ENCODE peak calls at places on chromosomes 13 and 19, in four cellular contexts. C, O, L and Z are unnamed samples.

GRCh38 chr13:23750383-23751121 is 138.6 kb downstream of the MIPEP start:
- DNase-seq in C (no peak), O (no peak), L (no peak), Z (no peak)

GRCh38 chr13:30829145-30829544 is 76.9 kb upstream of the MEDAG start:
- DNase-seq in C (peak), O (no peak), L (peak), Z (no peak)

GRCh38 chr19:58409010-58409790 is 751 bp downstream of the ZNF584 start:
- DNase-seq in C (peak), O (no peak), L (no peak), Z (peak)

GRCh38 chr13:33087091-33087490 is 70.9 kb downstream of the KL start:
- DNase-seq in C (no peak), O (no peak), L (no peak), Z (no peak)

GRCh38 chr13:25775275-25775674 is 276.5 kb downstream of the SHISA2 start:
- DNase-seq in C (no peak), O (no peak), L (no peak), Z (no peak)

GRCh38 chr13:38308736-38309135 is 40.9 kb upstream of the UFM1 start:
- DNase-seq in C (no peak), O (no peak), L (no peak), Z (no peak)

GRCh38 chr13:100069278-100069677 is 19.6 kb upstream of the PCCA start:
- DNase-seq in C (no peak), O (no peak), L (no peak), Z (no peak)

GRCh38 chr13:109389892-109390345 is 396.5 kb downstream of the IRS2 start:
- DNase-seq in C (no peak), O (no peak), L (no peak), Z (no peak)

GRCh38 chr13:26017932-26018690 is 33.7 kb downstream of the SHISA2 start:
- DNase-seq in C (no peak), O (no peak), L (no peak), Z (no peak)

GRCh38 chr13:50693755-50694154 is 149.7 kb downstream of the DLEU7 start:
- DNase-seq in C (no peak), O (no peak), L (no peak), Z (peak)

GRCh38 chr13:24680258-24680920 is at the start of gene ATP12A:
- DNase-seq in C (no peak), O (no peak), L (no peak), Z (peak)

GRCh38 chr13:43170497-43170896 is 147.1 kb downstream of the DNAJC15 start:
- DNase-seq in C (no peak), O (no peak), L (no peak), Z (no peak)

GRCh38 chr13:20721454-20722357 is 18.2 kb downstream of the IL17D start:
- DNase-seq in C (no peak), O (peak), L (no peak), Z (peak)

GRCh38 chr19:4278010-4278409 is 1.1 kb upstream of the SHD start:
- DNase-seq in C (no peak), O (no peak), L (no peak), Z (no peak)

GRCh38 chr19:33417751-33418150 is 44.2 kb downstream of the CEBPG start:
- DNase-seq in C (no peak), O (no peak), L (no peak), Z (no peak)

GRCh38 chr13:45055902-45056648 is 64.2 kb upstream of the GTF2F2 start:
- DNase-seq in C (no peak), O (peak), L (no peak), Z (no peak)

GRCh38 chr19:5023128-5023571 is 54.2 kb downstream of the KDM4B start:
- DNase-seq in C (no peak), O (no peak), L (no peak), Z (no peak)

GRCh38 chr19:50478901-50479715 is 2.5 kb upstream of the GARIN5A start:
- DNase-seq in C (peak), O (peak), L (peak), Z (peak)

GRCh38 chr13:41746259-41746658 is 214.7 kb downstream of the VWA8 start:
- DNase-seq in C (no peak), O (no peak), L (no peak), Z (no peak)

GRCh38 chr13:33409673-33410072 is 124.1 kb upstream of the STARD13 start:
- DNase-seq in C (no peak), O (no peak), L (no peak), Z (no peak)

GRCh38 chr19:33040994-33041827 is 23.5 kb downstream of the RHPN2 start:
- DNase-seq in C (peak), O (no peak), L (peak), Z (no peak)

GRCh38 chr13:43815204-43815603 is 28.4 kb upstream of the ENOX1 start:
- DNase-seq in C (peak), O (no peak), L (no peak), Z (no peak)

GRCh38 chr19:41299755-41300089 is 10.2 kb upstream of the CCDC97 start:
- DNase-seq in C (no peak), O (no peak), L (no peak), Z (no peak)

GRCh38 chr13:40591091-40591490 is 75.3 kb downstream of the FOXO1 start:
- DNase-seq in C (no peak), O (no peak), L (no peak), Z (no peak)

GRCh38 chr19:7550169-7550770 is 14.8 kb downstream of the PNPLA6 start:
- DNase-seq in C (no peak), O (no peak), L (no peak), Z (no peak)

GRCh38 chr19:53912653-53913052 is 3.6 kb downstream of the CACNG7 start:
- DNase-seq in C (peak), O (peak), L (no peak), Z (peak)

GRCh38 chr13:94778585-94778984 is 66.2 kb upstream of the SOX21 start:
- DNase-seq in C (no peak), O (no peak), L (no peak), Z (no peak)

GRCh38 chr19:41537789-41538188 is 38.2 kb upstream of the CEACAM21 start:
- DNase-seq in C (peak), O (peak), L (peak), Z (peak)

GRCh38 chr13:26867451-26868067 is 107.0 kb upstream of the GPR12 start:
- DNase-seq in C (peak), O (peak), L (no peak), Z (peak)

GRCh38 chr13:27321619-27322385 is 51.2 kb downstream of the RASL11A start:
- DNase-seq in C (no peak), O (no peak), L (no peak), Z (no peak)

GRCh38 chr19:39402417-39403297 is 4.0 kb upstream of the ZFP36 start:
- DNase-seq in C (peak), O (peak), L (no peak), Z (peak)

GRCh38 chr19:1647664-1648155 is 4.7 kb downstream of the TCF3 start:
- DNase-seq in C (no peak), O (no peak), L (no peak), Z (no peak)
- TF ChIP-seq HMGXB4 in C (no peak), O (no peak), L (no peak), Z (no peak)

DNA sequence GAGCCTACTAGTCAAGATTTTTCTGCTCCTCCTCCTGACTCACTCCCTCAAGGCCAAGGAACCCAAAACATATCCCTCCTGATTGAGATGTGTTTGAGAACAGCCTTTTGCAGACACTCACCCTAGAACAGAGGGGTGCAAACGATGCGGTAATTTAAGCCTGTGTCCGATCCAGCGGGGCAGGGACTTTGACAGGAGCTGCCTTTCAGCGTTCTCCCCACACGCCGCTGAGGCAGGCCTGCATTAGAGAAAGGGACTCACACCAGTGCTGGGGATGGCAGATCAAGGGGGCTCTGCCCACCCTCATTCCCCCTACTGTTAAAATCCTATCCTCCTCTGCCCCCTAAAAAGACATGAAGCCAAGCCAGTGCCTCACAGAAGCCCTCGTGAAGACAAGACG is 70.5 kb downstream of the CCDC70 start:
- DNase-seq in C (no peak), O (no peak), L (no peak), Z (no peak)
- TF ChIP-seq HMGXB4 in C (no peak), O (no peak), L (no peak), Z (no peak)

DNA sequence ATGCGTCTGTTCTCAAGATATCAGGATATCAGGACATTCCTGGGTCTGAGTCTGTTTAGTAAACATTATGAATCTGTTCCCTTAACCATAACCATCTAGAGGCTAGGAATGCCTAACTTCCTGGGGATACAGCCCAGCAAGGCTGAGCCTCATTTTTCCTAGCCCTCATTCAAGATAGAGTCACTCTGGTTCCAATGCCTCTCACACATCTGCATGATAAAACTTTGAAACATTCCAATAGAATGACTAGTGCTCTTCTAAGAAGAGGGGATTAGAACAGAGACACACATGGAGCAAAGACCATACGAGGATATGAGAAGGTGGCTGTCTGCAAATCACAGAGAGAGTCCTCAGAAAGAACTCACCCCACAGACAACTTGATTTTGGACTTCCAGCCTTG is 20.6 kb upstream of the CABP5 start:
- DNase-seq in C (no peak), O (no peak), L (no peak), Z (no peak)
- TF ChIP-seq HMGXB4 in C (no peak), O (no peak), L (no peak), Z (no peak)

GRCh38 chr19:29118384-29118783 is 94.6 kb downstream of the UQCRFS1 start:
- DNase-seq in C (no peak), O (no peak), L (no peak), Z (no peak)
- TF ChIP-seq HMGXB4 in C (no peak), O (no peak), L (no peak), Z (no peak)

GRCh38 chr19:17931532-17932191 is 1.2 kb upstream of the CCDC124 start:
- DNase-seq in C (no peak), O (peak), L (no peak), Z (peak)
- TF ChIP-seq HMGXB4 in C (no peak), O (no peak), L (no peak), Z (no peak)

GRCh38 chr13:114013336-114013735 is 39.5 kb upstream of the C13orf46 start:
- DNase-seq in C (no peak), O (no peak), L (no peak), Z (no peak)
- TF ChIP-seq HMGXB4 in C (no peak), O (no peak), L (no peak), Z (no peak)